ENCODE peak calls at places on chromosome 7, in eight cellular contexts. V is PC-3, Q is GM12878, C is GM23338, G is progenitor cell of endocrine pancreas, B is GM13976, X is omental fat pad, E is uterus. H is an unnamed sample.
A peak's percentile ranks its signal among the peaks of the same experiment; 100 is the strongest.

GRCh38 chr7:954330-955238 is at the start of gene ADAP1:
- DNase-seq in V (peak; percentile 62), Q (no peak), C (peak; percentile 73), G (peak; percentile 44), B (peak; percentile 87), X (no peak), E (no peak), H (no peak)

GRCh38 chr7:157487046-157487770 is 150.4 kb downstream of the DNAJB6 start:
- DNase-seq in V (no peak), Q (no peak), C (no peak), G (no peak), B (no peak), X (no peak), E (peak; percentile 5), H (peak; percentile 80)

GRCh38 chr7:260441-261281 is 29.3 kb upstream of the FOXL3 start:
- DNase-seq in V (no peak), Q (no peak), C (no peak), G (no peak), B (no peak), X (no peak), E (no peak), H (no peak)

GRCh38 chr7:132656846-132657776 is 80.8 kb upstream of the PLXNA4 start:
- DNase-seq in V (peak; percentile 32), Q (no peak), C (peak; percentile 61), G (no peak), B (peak; percentile 24), X (no peak), E (no peak), H (no peak)

GRCh38 chr7:27759491-27759890 is 19.5 kb downstream of the TAX1BP1 start:
- DNase-seq in V (peak; percentile 61), Q (no peak), C (no peak), G (no peak), B (no peak), X (no peak), E (no peak), H (no peak)

GRCh38 chr7:75619636-75620035 is 119.1 kb downstream of the HIP1 start:
- DNase-seq in V (no peak), Q (no peak), C (no peak), G (no peak), B (no peak), X (no peak), E (no peak), H (no peak)

GRCh38 chr7:31860925-31861324 is 173.9 kb downstream of the PPP1R17 start:
- DNase-seq in V (peak; percentile 79), Q (no peak), C (no peak), G (no peak), B (no peak), X (no peak), E (no peak), H (no peak)

GRCh38 chr7:149809215-149809614 is 29.0 kb upstream of the ZNF862 start:
- DNase-seq in V (no peak), Q (no peak), C (no peak), G (no peak), B (no peak), X (no peak), E (no peak), H (no peak)

GRCh38 chr7:71539615-71540014 is 407.7 kb downstream of the GALNT17 start:
- DNase-seq in V (no peak), Q (no peak), C (no peak), G (no peak), B (no peak), X (no peak), E (no peak), H (no peak)

GRCh38 chr7:68800316-68800715 is 798.0 kb upstream of the AUTS2 start:
- DNase-seq in V (no peak), Q (no peak), C (no peak), G (no peak), B (no peak), X (no peak), E (no peak), H (no peak)

GRCh38 chr7:151008511-151009323 is 15.6 kb downstream of the ATG9B start:
- DNase-seq in V (no peak), Q (peak; percentile 39), C (peak; percentile 91), G (peak; percentile 45), B (peak; percentile 93), X (peak; percentile 44), E (peak; percentile 76), H (no peak)

GRCh38 chr7:24251568-24251967 is 32.4 kb upstream of the NPY start:
- DNase-seq in V (no peak), Q (no peak), C (no peak), G (no peak), B (no peak), X (no peak), E (no peak), H (no peak)

GRCh38 chr7:145700488-145700887 is 416.1 kb upstream of the CNTNAP2 start:
- DNase-seq in V (no peak), Q (no peak), C (no peak), G (no peak), B (no peak), X (no peak), E (no peak), H (no peak)

GRCh38 chr7:155927905-155928304 is 115.6 kb upstream of the SHH start:
- DNase-seq in V (no peak), Q (no peak), C (no peak), G (no peak), B (no peak), X (no peak), E (no peak), H (no peak)

GRCh38 chr7:428896-429827 is 90.5 kb downstream of the PDGFA start:
- DNase-seq in V (no peak), Q (no peak), C (no peak), G (no peak), B (no peak), X (no peak), E (no peak), H (no peak)

GRCh38 chr7:2544541-2545188 is 10.7 kb downstream of the BRAT1 start:
- DNase-seq in V (no peak), Q (no peak), C (no peak), G (no peak), B (no peak), X (no peak), E (no peak), H (no peak)

GRCh38 chr7:158976468-158976848 is 120.1 kb downstream of the DYNC2I1 start:
- DNase-seq in V (no peak), Q (peak; percentile 31), C (no peak), G (no peak), B (peak; percentile 59), X (no peak), E (no peak), H (no peak)

GRCh38 chr7:5476001-5476400 is 52.4 kb upstream of the TNRC18 start:
- DNase-seq in V (no peak), Q (no peak), C (no peak), G (no peak), B (no peak), X (no peak), E (no peak), H (no peak)

GRCh38 chr7:7519528-7519927 is 16.1 kb downstream of the COL28A1 start:
- DNase-seq in V (peak; percentile 38), Q (no peak), C (no peak), G (no peak), B (no peak), X (no peak), E (no peak), H (no peak)

GRCh38 chr7:97466999-97467398 is 264.9 kb upstream of the TAC1 start:
- DNase-seq in V (no peak), Q (no peak), C (no peak), G (no peak), B (no peak), X (no peak), E (no peak), H (no peak)

GRCh38 chr7:92403760-92404074 is 43.6 kb upstream of the GATAD1 start:
- DNase-seq in V (no peak), Q (no peak), C (no peak), G (no peak), B (no peak), X (no peak), E (no peak), H (no peak)
- TF ChIP-seq CTCF in V (no peak), Q (no peak), C (no peak), G (no peak), B (no peak), X (no peak), E (no peak), H (no peak)

GRCh38 chr7:85025312-85025756 is 161.5 kb downstream of the SEMA3D start:
- DNase-seq in V (peak; percentile 73), Q (no peak), C (no peak), G (no peak), B (no peak), X (no peak), E (no peak), H (no peak)

GRCh38 chr7:85021090-85021704 is 165.7 kb downstream of the SEMA3D start:
- DNase-seq in V (peak; percentile 42), Q (no peak), C (peak; percentile 32), G (no peak), B (no peak), X (no peak), E (no peak), H (no peak)

GRCh38 chr7:85022064-85022697 is 164.7 kb downstream of the SEMA3D start:
- DNase-seq in V (no peak), Q (no peak), C (no peak), G (no peak), B (no peak), X (no peak), E (no peak), H (no peak)

GRCh38 chr7:85019778-85020177 is 167.1 kb downstream of the SEMA3D start:
- DNase-seq in V (no peak), Q (no peak), C (no peak), G (no peak), B (no peak), X (no peak), E (no peak), H (no peak)

DNA sequence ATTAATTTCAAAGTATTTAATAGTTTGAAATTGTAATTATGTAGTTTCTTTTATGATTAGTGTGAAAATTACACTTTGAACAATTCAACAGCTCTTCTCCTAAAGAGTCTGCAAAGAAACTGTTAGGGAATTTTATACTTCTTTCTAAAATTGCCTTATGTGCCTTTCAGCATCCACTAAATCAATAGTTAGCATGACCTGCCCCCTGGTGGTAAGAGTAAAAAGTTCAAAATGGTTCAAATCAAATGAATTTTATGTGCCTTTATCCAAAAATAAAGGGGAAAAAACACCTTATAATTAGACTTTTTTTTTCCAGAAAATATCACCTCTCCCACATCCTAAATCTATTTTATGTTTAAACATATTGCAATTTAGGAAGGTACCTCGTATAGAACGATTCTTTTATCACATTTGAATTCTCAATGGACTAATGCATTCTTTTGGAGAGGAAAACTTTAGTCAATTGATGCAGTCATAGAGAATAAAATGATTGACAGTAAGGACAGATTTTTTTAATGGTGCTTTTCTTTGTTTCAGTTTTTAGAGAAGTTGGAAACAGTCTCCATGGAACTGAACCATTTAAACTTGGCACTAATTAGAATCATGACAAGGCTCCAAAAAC is 163.7 kb downstream of the SEMA3D start:
- DNase-seq in V (peak; percentile 69), Q (no peak), C (peak; percentile 72), G (peak; percentile 23), B (no peak), X (no peak), E (no peak), H (no peak)
- TF ChIP-seq CTCF in V (peak; percentile 74), Q (peak; percentile 62), C (peak; percentile 89), G (peak; percentile 84), B (peak; percentile 56), X (peak; percentile 64), E (peak; percentile 35), H (peak; percentile 78)

GRCh38 chr7:99379043-99379577 is 4.6 kb downstream of the ARPC1B start:
- DNase-seq in V (peak; percentile 15), Q (peak; percentile 68), C (no peak), G (no peak), B (no peak), X (no peak), E (peak; percentile 74), H (no peak)
- TF ChIP-seq CTCF in V (no peak), Q (no peak), C (no peak), G (no peak), B (no peak), X (no peak), E (no peak), H (no peak)

GRCh38 chr7:78134256-78134655 is 335.7 kb downstream of the PHTF2 start:
- DNase-seq in V (peak; percentile 63), Q (no peak), C (peak; percentile 64), G (no peak), B (peak; percentile 55), X (no peak), E (no peak), H (no peak)
- TF ChIP-seq CTCF in V (peak; percentile 65), Q (peak; percentile 47), C (peak; percentile 73), G (peak; percentile 57), B (no peak), X (no peak), E (no peak), H (peak; percentile 51)

H was measured in osteocyte.